ENCODE peak calls at places on chromosome 18, in nine cellular contexts. One of them, this sample, is unnamed.

GRCh38 chr18:6284761-6285160 is 129.9 kb downstream of the L3MBTL4 start:
- DNase-seq in pancreas: no peak
- DNase-seq in NCI-H1092: no peak
- DNase-seq in stimulated activated effector memory CD8-positive, alpha-beta T cell treated with anti-CD3 and anti-CD28 coated beads, Interleukin-12 subunit alpha, Interleukin-12 subunit beta, amount 100 ng/mL, for 72 hours: no peak
- DNase-seq in psoas muscle: no peak
- DNase-seq in GM23248: no peak
- DNase-seq in NK-92 treated with Interleukin-12 subunit alpha and Interleukin-12 subunit beta, amount 100 ng/mL, for 24 hours: no peak
- DNase-seq in LHCN-M2: no peak
- DNase-seq in HTR-8/SVneo: no peak
- DNase-seq in this sample: peak; percentile 46

GRCh38 chr18:2914844-2915243 is 68.0 kb downstream of the EMILIN2 start:
- DNase-seq in stimulated activated effector memory CD8-positive, alpha-beta T cell treated with anti-CD3 and anti-CD28 coated beads, Interleukin-12 subunit alpha, Interleukin-12 subunit beta, amount 100 ng/mL, for 72 hours: no peak
- DNase-seq in psoas muscle: no peak
- DNase-seq in pancreas: no peak
- DNase-seq in HTR-8/SVneo: no peak
- DNase-seq in NK-92 treated with Interleukin-12 subunit alpha and Interleukin-12 subunit beta, amount 100 ng/mL, for 24 hours: no peak
- DNase-seq in GM23248: peak; percentile 63
- DNase-seq in LHCN-M2: peak; percentile 75
- DNase-seq in NCI-H1092: no peak
- DNase-seq in this sample: no peak

GRCh38 chr18:36786686-36787085 is 42.1 kb downstream of the TPGS2 start:
- DNase-seq in LHCN-M2: peak; percentile 76
- DNase-seq in NK-92 treated with Interleukin-12 subunit alpha and Interleukin-12 subunit beta, amount 100 ng/mL, for 24 hours: no peak
- DNase-seq in stimulated activated effector memory CD8-positive, alpha-beta T cell treated with anti-CD3 and anti-CD28 coated beads, Interleukin-12 subunit alpha, Interleukin-12 subunit beta, amount 100 ng/mL, for 72 hours: no peak
- DNase-seq in GM23248: peak; percentile 87
- DNase-seq in NCI-H1092: no peak
- DNase-seq in HTR-8/SVneo: peak; percentile 10
- DNase-seq in psoas muscle: peak; percentile 75
- DNase-seq in pancreas: peak; percentile 46
- DNase-seq in this sample: peak; percentile 74

GRCh38 chr18:58051765-58052460 is 7.9 kb downstream of the NEDD4L start:
- DNase-seq in stimulated activated effector memory CD8-positive, alpha-beta T cell treated with anti-CD3 and anti-CD28 coated beads, Interleukin-12 subunit alpha, Interleukin-12 subunit beta, amount 100 ng/mL, for 72 hours: no peak
- DNase-seq in NCI-H1092: no peak
- DNase-seq in LHCN-M2: peak; percentile 30
- DNase-seq in psoas muscle: no peak
- DNase-seq in GM23248: peak; percentile 43
- DNase-seq in pancreas: no peak
- DNase-seq in NK-92 treated with Interleukin-12 subunit alpha and Interleukin-12 subunit beta, amount 100 ng/mL, for 24 hours: no peak
- DNase-seq in HTR-8/SVneo: no peak
- DNase-seq in this sample: peak; percentile 81

GRCh38 chr18:13700153-13700552 is 26.2 kb downstream of the FAM210A start:
- DNase-seq in pancreas: no peak
- DNase-seq in GM23248: no peak
- DNase-seq in stimulated activated effector memory CD8-positive, alpha-beta T cell treated with anti-CD3 and anti-CD28 coated beads, Interleukin-12 subunit alpha, Interleukin-12 subunit beta, amount 100 ng/mL, for 72 hours: no peak
- DNase-seq in psoas muscle: no peak
- DNase-seq in NCI-H1092: no peak
- DNase-seq in NK-92 treated with Interleukin-12 subunit alpha and Interleukin-12 subunit beta, amount 100 ng/mL, for 24 hours: no peak
- DNase-seq in LHCN-M2: no peak
- DNase-seq in HTR-8/SVneo: no peak
- DNase-seq in this sample: peak; percentile 22

GRCh38 chr18:80154293-80154692 is 45.2 kb downstream of the ADNP2 start:
- DNase-seq in psoas muscle: no peak
- DNase-seq in HTR-8/SVneo: peak; percentile 7
- DNase-seq in stimulated activated effector memory CD8-positive, alpha-beta T cell treated with anti-CD3 and anti-CD28 coated beads, Interleukin-12 subunit alpha, Interleukin-12 subunit beta, amount 100 ng/mL, for 72 hours: no peak
- DNase-seq in LHCN-M2: peak; percentile 13
- DNase-seq in pancreas: no peak
- DNase-seq in NK-92 treated with Interleukin-12 subunit alpha and Interleukin-12 subunit beta, amount 100 ng/mL, for 24 hours: no peak
- DNase-seq in GM23248: peak; percentile 56
- DNase-seq in NCI-H1092: no peak
- DNase-seq in this sample: peak; percentile 57

GRCh38 chr18:79792988-79793355 is 4.8 kb upstream of the KCNG2 start:
- DNase-seq in NK-92 treated with Interleukin-12 subunit alpha and Interleukin-12 subunit beta, amount 100 ng/mL, for 24 hours: no peak
- DNase-seq in pancreas: no peak
- DNase-seq in HTR-8/SVneo: no peak
- DNase-seq in LHCN-M2: no peak
- DNase-seq in NCI-H1092: no peak
- DNase-seq in stimulated activated effector memory CD8-positive, alpha-beta T cell treated with anti-CD3 and anti-CD28 coated beads, Interleukin-12 subunit alpha, Interleukin-12 subunit beta, amount 100 ng/mL, for 72 hours: no peak
- DNase-seq in GM23248: no peak
- DNase-seq in psoas muscle: no peak
- DNase-seq in this sample: no peak

GRCh38 chr18:23809411-23809810 is 120.2 kb downstream of the LAMA3 start:
- DNase-seq in GM23248: no peak
- DNase-seq in stimulated activated effector memory CD8-positive, alpha-beta T cell treated with anti-CD3 and anti-CD28 coated beads, Interleukin-12 subunit alpha, Interleukin-12 subunit beta, amount 100 ng/mL, for 72 hours: no peak
- DNase-seq in HTR-8/SVneo: no peak
- DNase-seq in psoas muscle: peak; percentile 27
- DNase-seq in LHCN-M2: no peak
- DNase-seq in NK-92 treated with Interleukin-12 subunit alpha and Interleukin-12 subunit beta, amount 100 ng/mL, for 24 hours: no peak
- DNase-seq in NCI-H1092: no peak
- DNase-seq in pancreas: no peak
- DNase-seq in this sample: no peak

GRCh38 chr18:58484989-58485962 is 143.6 kb downstream of the ALPK2 start:
- DNase-seq in LHCN-M2: no peak
- DNase-seq in NK-92 treated with Interleukin-12 subunit alpha and Interleukin-12 subunit beta, amount 100 ng/mL, for 24 hours: no peak
- DNase-seq in GM23248: no peak
- DNase-seq in pancreas: no peak
- DNase-seq in NCI-H1092: no peak
- DNase-seq in psoas muscle: no peak
- DNase-seq in stimulated activated effector memory CD8-positive, alpha-beta T cell treated with anti-CD3 and anti-CD28 coated beads, Interleukin-12 subunit alpha, Interleukin-12 subunit beta, amount 100 ng/mL, for 72 hours: no peak
- DNase-seq in HTR-8/SVneo: no peak
- DNase-seq in this sample: no peak